ENCODE peak calls at places on chromosomes 6 and 20, in eight cellular contexts. R, K, M, Z, V, J, A and G are unnamed samples.

GRCh38 chr20:37333130-37333847 is 12.7 kb upstream of the SRC start:
- DNase-seq in R (no peak), K (no peak), M (no peak), Z (no peak), V (no peak), J (no peak), A (no peak), G (no peak)

GRCh38 chr6:43995137-43995536 is 132.1 kb downstream of the MRPL14 start:
- DNase-seq in R (no peak), K (no peak), M (no peak), Z (peak; percentile 48), V (no peak), J (no peak), A (no peak), G (no peak)

GRCh38 chr6:15595461-15596173 is 67.2 kb downstream of the DTNBP1 start:
- DNase-seq in R (no peak), K (no peak), M (no peak), Z (no peak), V (no peak), J (no peak), A (no peak), G (no peak)

GRCh38 chr20:62352402-62353288 is 14.5 kb downstream of the LAMA5 start:
- DNase-seq in R (no peak), K (no peak), M (no peak), Z (peak; percentile 90), V (peak; percentile 95), J (peak; percentile 60), A (no peak), G (no peak)

GRCh38 chr20:57200882-57201723 is 65.3 kb downstream of the BMP7 start:
- DNase-seq in R (no peak), K (no peak), M (no peak), Z (no peak), V (no peak), J (no peak), A (no peak), G (no peak)

GRCh38 chr6:65182681-65183080 is 524.3 kb downstream of the EYS start:
- DNase-seq in R (no peak), K (no peak), M (no peak), Z (no peak), V (no peak), J (peak; percentile 36), A (no peak), G (no peak)

GRCh38 chr6:64955435-64955848 is 751.6 kb downstream of the EYS start:
- DNase-seq in R (no peak), K (no peak), M (no peak), Z (peak; percentile 27), V (no peak), J (no peak), A (no peak), G (no peak)

GRCh38 chr6:31381666-31382065 is 21.7 kb upstream of the MICA start:
- DNase-seq in R (no peak), K (no peak), M (no peak), Z (no peak), V (no peak), J (no peak), A (no peak), G (no peak)